ENCODE peak calls at places on chromosomes 1 and 21, in eight cellular contexts. One of them, this sample, is unnamed.

GRCh38 chr21:37266515-37267221 is 466 bp downstream of the VPS26C start:
- DNase-seq in activated CD4-positive, alpha-beta T cell treated with anti-CD3 and anti-CD28 coated beads, Interleukin-2, amount 50 U/mL, for 48 hours: no peak
- DNase-seq in activated T-helper 1 cell treated with anti-CD3 and anti-CD28 coated beads, Interleukin-2, amount 50 U/mL, for 16 hours: no peak
- DNase-seq in stimulated activated CD4-positive, alpha-beta T cell treated with anti-CD3 and anti-CD28 coated beads, Interleukin-12 subunit alpha, Interleukin-12 subunit beta, amount 100 ng/mL, for 4 hours: no peak
- DNase-seq in T-helper 9 cell: no peak
- DNase-seq in mammary epithelial cell: no peak
- DNase-seq in neural progenitor cell: peak; percentile 75
- DNase-seq in HEK293T: peak; percentile 50
- DNase-seq in this sample: no peak

GRCh38 chr1:22447581-22448215 is 4.0 kb upstream of the ZBTB40 start:
- DNase-seq in activated CD4-positive, alpha-beta T cell treated with anti-CD3 and anti-CD28 coated beads, Interleukin-2, amount 50 U/mL, for 48 hours: no peak
- DNase-seq in activated T-helper 1 cell treated with anti-CD3 and anti-CD28 coated beads, Interleukin-2, amount 50 U/mL, for 16 hours: no peak
- DNase-seq in stimulated activated CD4-positive, alpha-beta T cell treated with anti-CD3 and anti-CD28 coated beads, Interleukin-12 subunit alpha, Interleukin-12 subunit beta, amount 100 ng/mL, for 4 hours: no peak
- DNase-seq in T-helper 9 cell: no peak
- DNase-seq in mammary epithelial cell: peak; percentile 57
- DNase-seq in neural progenitor cell: no peak
- DNase-seq in HEK293T: no peak
- DNase-seq in this sample: no peak

GRCh38 chr1:16026723-16027484 is 5.1 kb downstream of the CLCNKA start:
- DNase-seq in activated CD4-positive, alpha-beta T cell treated with anti-CD3 and anti-CD28 coated beads, Interleukin-2, amount 50 U/mL, for 48 hours: peak; percentile 32
- DNase-seq in activated T-helper 1 cell treated with anti-CD3 and anti-CD28 coated beads, Interleukin-2, amount 50 U/mL, for 16 hours: no peak
- DNase-seq in stimulated activated CD4-positive, alpha-beta T cell treated with anti-CD3 and anti-CD28 coated beads, Interleukin-12 subunit alpha, Interleukin-12 subunit beta, amount 100 ng/mL, for 4 hours: peak; percentile 47
- DNase-seq in T-helper 9 cell: peak; percentile 21
- DNase-seq in mammary epithelial cell: no peak
- DNase-seq in neural progenitor cell: peak; percentile 94
- DNase-seq in HEK293T: peak; percentile 42
- DNase-seq in this sample: no peak

GRCh38 chr1:2534775-2535387 is 4.8 kb upstream of the HES5 start:
- DNase-seq in activated CD4-positive, alpha-beta T cell treated with anti-CD3 and anti-CD28 coated beads, Interleukin-2, amount 50 U/mL, for 48 hours: no peak
- DNase-seq in activated T-helper 1 cell treated with anti-CD3 and anti-CD28 coated beads, Interleukin-2, amount 50 U/mL, for 16 hours: no peak
- DNase-seq in stimulated activated CD4-positive, alpha-beta T cell treated with anti-CD3 and anti-CD28 coated beads, Interleukin-12 subunit alpha, Interleukin-12 subunit beta, amount 100 ng/mL, for 4 hours: no peak
- DNase-seq in T-helper 9 cell: no peak
- DNase-seq in mammary epithelial cell: peak; percentile 89
- DNase-seq in neural progenitor cell: no peak
- DNase-seq in HEK293T: no peak
- DNase-seq in this sample: no peak

GRCh38 chr1:88763649-88764406 is 79.8 kb downstream of the PKN2 start:
- DNase-seq in activated CD4-positive, alpha-beta T cell treated with anti-CD3 and anti-CD28 coated beads, Interleukin-2, amount 50 U/mL, for 48 hours: no peak
- DNase-seq in activated T-helper 1 cell treated with anti-CD3 and anti-CD28 coated beads, Interleukin-2, amount 50 U/mL, for 16 hours: no peak
- DNase-seq in stimulated activated CD4-positive, alpha-beta T cell treated with anti-CD3 and anti-CD28 coated beads, Interleukin-12 subunit alpha, Interleukin-12 subunit beta, amount 100 ng/mL, for 4 hours: no peak
- DNase-seq in T-helper 9 cell: no peak
- DNase-seq in mammary epithelial cell: peak; percentile 20
- DNase-seq in neural progenitor cell: no peak
- DNase-seq in HEK293T: no peak
- DNase-seq in this sample: no peak

GRCh38 chr1:212514782-212515181 is 82.1 kb downstream of the NENF start:
- DNase-seq in activated CD4-positive, alpha-beta T cell treated with anti-CD3 and anti-CD28 coated beads, Interleukin-2, amount 50 U/mL, for 48 hours: no peak
- DNase-seq in activated T-helper 1 cell treated with anti-CD3 and anti-CD28 coated beads, Interleukin-2, amount 50 U/mL, for 16 hours: no peak
- DNase-seq in stimulated activated CD4-positive, alpha-beta T cell treated with anti-CD3 and anti-CD28 coated beads, Interleukin-12 subunit alpha, Interleukin-12 subunit beta, amount 100 ng/mL, for 4 hours: no peak
- DNase-seq in T-helper 9 cell: no peak
- DNase-seq in mammary epithelial cell: no peak
- DNase-seq in neural progenitor cell: peak; percentile 52
- DNase-seq in HEK293T: no peak
- DNase-seq in this sample: no peak

GRCh38 chr21:42556960-42557359 is 43.3 kb downstream of the SLC37A1 start:
- DNase-seq in activated CD4-positive, alpha-beta T cell treated with anti-CD3 and anti-CD28 coated beads, Interleukin-2, amount 50 U/mL, for 48 hours: no peak
- DNase-seq in activated T-helper 1 cell treated with anti-CD3 and anti-CD28 coated beads, Interleukin-2, amount 50 U/mL, for 16 hours: no peak
- DNase-seq in stimulated activated CD4-positive, alpha-beta T cell treated with anti-CD3 and anti-CD28 coated beads, Interleukin-12 subunit alpha, Interleukin-12 subunit beta, amount 100 ng/mL, for 4 hours: no peak
- DNase-seq in T-helper 9 cell: no peak
- DNase-seq in mammary epithelial cell: no peak
- DNase-seq in neural progenitor cell: no peak
- DNase-seq in HEK293T: no peak
- DNase-seq in this sample: no peak

GRCh38 chr1:155226910-155227260 is 18.4 kb downstream of the MTX1 start:
- DNase-seq in activated CD4-positive, alpha-beta T cell treated with anti-CD3 and anti-CD28 coated beads, Interleukin-2, amount 50 U/mL, for 48 hours: peak; percentile 59
- DNase-seq in activated T-helper 1 cell treated with anti-CD3 and anti-CD28 coated beads, Interleukin-2, amount 50 U/mL, for 16 hours: no peak
- DNase-seq in stimulated activated CD4-positive, alpha-beta T cell treated with anti-CD3 and anti-CD28 coated beads, Interleukin-12 subunit alpha, Interleukin-12 subunit beta, amount 100 ng/mL, for 4 hours: peak; percentile 42
- DNase-seq in T-helper 9 cell: no peak
- DNase-seq in mammary epithelial cell: peak; percentile 48
- DNase-seq in neural progenitor cell: peak; percentile 88
- DNase-seq in HEK293T: peak; percentile 54
- DNase-seq in this sample: no peak

GRCh38 chr1:8723010-8723409 is 94.4 kb downstream of the RERE start:
- DNase-seq in activated CD4-positive, alpha-beta T cell treated with anti-CD3 and anti-CD28 coated beads, Interleukin-2, amount 50 U/mL, for 48 hours: no peak
- DNase-seq in activated T-helper 1 cell treated with anti-CD3 and anti-CD28 coated beads, Interleukin-2, amount 50 U/mL, for 16 hours: no peak
- DNase-seq in stimulated activated CD4-positive, alpha-beta T cell treated with anti-CD3 and anti-CD28 coated beads, Interleukin-12 subunit alpha, Interleukin-12 subunit beta, amount 100 ng/mL, for 4 hours: no peak
- DNase-seq in T-helper 9 cell: no peak
- DNase-seq in mammary epithelial cell: no peak
- DNase-seq in neural progenitor cell: no peak
- DNase-seq in HEK293T: no peak
- DNase-seq in this sample: no peak

GRCh38 chr1:67735806-67736627 is 51.0 kb downstream of the GADD45A start:
- DNase-seq in activated CD4-positive, alpha-beta T cell treated with anti-CD3 and anti-CD28 coated beads, Interleukin-2, amount 50 U/mL, for 48 hours: peak; percentile 34
- DNase-seq in activated T-helper 1 cell treated with anti-CD3 and anti-CD28 coated beads, Interleukin-2, amount 50 U/mL, for 16 hours: peak; percentile 8
- DNase-seq in stimulated activated CD4-positive, alpha-beta T cell treated with anti-CD3 and anti-CD28 coated beads, Interleukin-12 subunit alpha, Interleukin-12 subunit beta, amount 100 ng/mL, for 4 hours: peak; percentile 7
- DNase-seq in T-helper 9 cell: peak; percentile 1
- DNase-seq in mammary epithelial cell: peak; percentile 88
- DNase-seq in neural progenitor cell: peak; percentile 46
- DNase-seq in HEK293T: no peak
- DNase-seq in this sample: peak; percentile 34

GRCh38 chr1:158391099-158391498 is 8.2 kb downstream of the OR10T2 start:
- DNase-seq in activated CD4-positive, alpha-beta T cell treated with anti-CD3 and anti-CD28 coated beads, Interleukin-2, amount 50 U/mL, for 48 hours: no peak
- DNase-seq in activated T-helper 1 cell treated with anti-CD3 and anti-CD28 coated beads, Interleukin-2, amount 50 U/mL, for 16 hours: no peak
- DNase-seq in stimulated activated CD4-positive, alpha-beta T cell treated with anti-CD3 and anti-CD28 coated beads, Interleukin-12 subunit alpha, Interleukin-12 subunit beta, amount 100 ng/mL, for 4 hours: no peak
- DNase-seq in T-helper 9 cell: no peak
- DNase-seq in mammary epithelial cell: no peak
- DNase-seq in neural progenitor cell: no peak
- DNase-seq in HEK293T: no peak
- DNase-seq in this sample: no peak

GRCh38 chr21:31184462-31184861 is 146.2 kb upstream of the KRTAP19-8 start:
- DNase-seq in activated CD4-positive, alpha-beta T cell treated with anti-CD3 and anti-CD28 coated beads, Interleukin-2, amount 50 U/mL, for 48 hours: peak; percentile 80
- DNase-seq in activated T-helper 1 cell treated with anti-CD3 and anti-CD28 coated beads, Interleukin-2, amount 50 U/mL, for 16 hours: peak; percentile 33
- DNase-seq in stimulated activated CD4-positive, alpha-beta T cell treated with anti-CD3 and anti-CD28 coated beads, Interleukin-12 subunit alpha, Interleukin-12 subunit beta, amount 100 ng/mL, for 4 hours: peak; percentile 69
- DNase-seq in T-helper 9 cell: peak; percentile 28
- DNase-seq in mammary epithelial cell: no peak
- DNase-seq in neural progenitor cell: no peak
- DNase-seq in HEK293T: no peak
- DNase-seq in this sample: peak; percentile 89

GRCh38 chr21:45548711-45549491 is 6.7 kb upstream of the SLC19A1 start:
- DNase-seq in activated CD4-positive, alpha-beta T cell treated with anti-CD3 and anti-CD28 coated beads, Interleukin-2, amount 50 U/mL, for 48 hours: no peak
- DNase-seq in activated T-helper 1 cell treated with anti-CD3 and anti-CD28 coated beads, Interleukin-2, amount 50 U/mL, for 16 hours: no peak
- DNase-seq in stimulated activated CD4-positive, alpha-beta T cell treated with anti-CD3 and anti-CD28 coated beads, Interleukin-12 subunit alpha, Interleukin-12 subunit beta, amount 100 ng/mL, for 4 hours: no peak
- DNase-seq in T-helper 9 cell: no peak
- DNase-seq in mammary epithelial cell: no peak
- DNase-seq in neural progenitor cell: no peak
- DNase-seq in HEK293T: no peak
- DNase-seq in this sample: no peak

GRCh38 chr1:79859212-79859948 is 852.9 kb upstream of the ADGRL4 start:
- DNase-seq in activated CD4-positive, alpha-beta T cell treated with anti-CD3 and anti-CD28 coated beads, Interleukin-2, amount 50 U/mL, for 48 hours: no peak
- DNase-seq in activated T-helper 1 cell treated with anti-CD3 and anti-CD28 coated beads, Interleukin-2, amount 50 U/mL, for 16 hours: no peak
- DNase-seq in stimulated activated CD4-positive, alpha-beta T cell treated with anti-CD3 and anti-CD28 coated beads, Interleukin-12 subunit alpha, Interleukin-12 subunit beta, amount 100 ng/mL, for 4 hours: no peak
- DNase-seq in T-helper 9 cell: no peak
- DNase-seq in mammary epithelial cell: peak; percentile 32
- DNase-seq in neural progenitor cell: no peak
- DNase-seq in HEK293T: no peak
- DNase-seq in this sample: no peak

GRCh38 chr1:39182804-39183203 is 21.7 kb upstream of the MACF1 start:
- DNase-seq in activated CD4-positive, alpha-beta T cell treated with anti-CD3 and anti-CD28 coated beads, Interleukin-2, amount 50 U/mL, for 48 hours: no peak
- DNase-seq in activated T-helper 1 cell treated with anti-CD3 and anti-CD28 coated beads, Interleukin-2, amount 50 U/mL, for 16 hours: no peak
- DNase-seq in stimulated activated CD4-positive, alpha-beta T cell treated with anti-CD3 and anti-CD28 coated beads, Interleukin-12 subunit alpha, Interleukin-12 subunit beta, amount 100 ng/mL, for 4 hours: no peak
- DNase-seq in T-helper 9 cell: no peak
- DNase-seq in mammary epithelial cell: no peak
- DNase-seq in neural progenitor cell: no peak
- DNase-seq in HEK293T: no peak
- DNase-seq in this sample: no peak

GRCh38 chr21:30072496-30072895 is 94.1 kb downstream of the CLDN17 start:
- DNase-seq in activated CD4-positive, alpha-beta T cell treated with anti-CD3 and anti-CD28 coated beads, Interleukin-2, amount 50 U/mL, for 48 hours: no peak
- DNase-seq in activated T-helper 1 cell treated with anti-CD3 and anti-CD28 coated beads, Interleukin-2, amount 50 U/mL, for 16 hours: no peak
- DNase-seq in stimulated activated CD4-positive, alpha-beta T cell treated with anti-CD3 and anti-CD28 coated beads, Interleukin-12 subunit alpha, Interleukin-12 subunit beta, amount 100 ng/mL, for 4 hours: peak; percentile 0
- DNase-seq in T-helper 9 cell: no peak
- DNase-seq in mammary epithelial cell: peak; percentile 66
- DNase-seq in neural progenitor cell: peak; percentile 64
- DNase-seq in HEK293T: peak; percentile 33
- DNase-seq in this sample: no peak

GRCh38 chr1:100921110-100921706 is 25.3 kb downstream of the SLC30A7 start:
- DNase-seq in activated CD4-positive, alpha-beta T cell treated with anti-CD3 and anti-CD28 coated beads, Interleukin-2, amount 50 U/mL, for 48 hours: no peak
- DNase-seq in activated T-helper 1 cell treated with anti-CD3 and anti-CD28 coated beads, Interleukin-2, amount 50 U/mL, for 16 hours: no peak
- DNase-seq in stimulated activated CD4-positive, alpha-beta T cell treated with anti-CD3 and anti-CD28 coated beads, Interleukin-12 subunit alpha, Interleukin-12 subunit beta, amount 100 ng/mL, for 4 hours: no peak
- DNase-seq in T-helper 9 cell: no peak
- DNase-seq in mammary epithelial cell: peak; percentile 25
- DNase-seq in neural progenitor cell: peak; percentile 69
- DNase-seq in HEK293T: peak; percentile 33
- DNase-seq in this sample: no peak

GRCh38 chr21:44930543-44930981 is 9.3 kb upstream of the SLX9 start:
- DNase-seq in activated CD4-positive, alpha-beta T cell treated with anti-CD3 and anti-CD28 coated beads, Interleukin-2, amount 50 U/mL, for 48 hours: peak; percentile 65
- DNase-seq in activated T-helper 1 cell treated with anti-CD3 and anti-CD28 coated beads, Interleukin-2, amount 50 U/mL, for 16 hours: peak; percentile 46
- DNase-seq in stimulated activated CD4-positive, alpha-beta T cell treated with anti-CD3 and anti-CD28 coated beads, Interleukin-12 subunit alpha, Interleukin-12 subunit beta, amount 100 ng/mL, for 4 hours: peak; percentile 58
- DNase-seq in T-helper 9 cell: peak; percentile 59
- DNase-seq in mammary epithelial cell: no peak
- DNase-seq in neural progenitor cell: no peak
- DNase-seq in HEK293T: no peak
- DNase-seq in this sample: no peak

GRCh38 chr21:42521805-42522204 is 8.2 kb downstream of the SLC37A1 start:
- DNase-seq in activated CD4-positive, alpha-beta T cell treated with anti-CD3 and anti-CD28 coated beads, Interleukin-2, amount 50 U/mL, for 48 hours: no peak
- DNase-seq in activated T-helper 1 cell treated with anti-CD3 and anti-CD28 coated beads, Interleukin-2, amount 50 U/mL, for 16 hours: no peak
- DNase-seq in stimulated activated CD4-positive, alpha-beta T cell treated with anti-CD3 and anti-CD28 coated beads, Interleukin-12 subunit alpha, Interleukin-12 subunit beta, amount 100 ng/mL, for 4 hours: no peak
- DNase-seq in T-helper 9 cell: no peak
- DNase-seq in mammary epithelial cell: no peak
- DNase-seq in neural progenitor cell: no peak
- DNase-seq in HEK293T: no peak
- DNase-seq in this sample: no peak

GRCh38 chr1:153881764-153882163 is 41.0 kb downstream of the GATAD2B start:
- DNase-seq in activated CD4-positive, alpha-beta T cell treated with anti-CD3 and anti-CD28 coated beads, Interleukin-2, amount 50 U/mL, for 48 hours: no peak
- DNase-seq in activated T-helper 1 cell treated with anti-CD3 and anti-CD28 coated beads, Interleukin-2, amount 50 U/mL, for 16 hours: no peak
- DNase-seq in stimulated activated CD4-positive, alpha-beta T cell treated with anti-CD3 and anti-CD28 coated beads, Interleukin-12 subunit alpha, Interleukin-12 subunit beta, amount 100 ng/mL, for 4 hours: no peak
- DNase-seq in T-helper 9 cell: no peak
- DNase-seq in mammary epithelial cell: no peak
- DNase-seq in neural progenitor cell: peak; percentile 3
- DNase-seq in HEK293T: peak; percentile 42
- DNase-seq in this sample: no peak

GRCh38 chr21:37914211-37914900 is 1.9 kb downstream of the KCNJ6 start:
- DNase-seq in activated CD4-positive, alpha-beta T cell treated with anti-CD3 and anti-CD28 coated beads, Interleukin-2, amount 50 U/mL, for 48 hours: no peak
- DNase-seq in activated T-helper 1 cell treated with anti-CD3 and anti-CD28 coated beads, Interleukin-2, amount 50 U/mL, for 16 hours: no peak
- DNase-seq in stimulated activated CD4-positive, alpha-beta T cell treated with anti-CD3 and anti-CD28 coated beads, Interleukin-12 subunit alpha, Interleukin-12 subunit beta, amount 100 ng/mL, for 4 hours: peak; percentile 3
- DNase-seq in T-helper 9 cell: no peak
- DNase-seq in mammary epithelial cell: peak; percentile 34
- DNase-seq in neural progenitor cell: peak; percentile 85
- DNase-seq in HEK293T: peak; percentile 47
- DNase-seq in this sample: no peak

GRCh38 chr1:31154000-31154631 is 85.6 kb downstream of the NKAIN1 start:
- DNase-seq in activated CD4-positive, alpha-beta T cell treated with anti-CD3 and anti-CD28 coated beads, Interleukin-2, amount 50 U/mL, for 48 hours: no peak
- DNase-seq in activated T-helper 1 cell treated with anti-CD3 and anti-CD28 coated beads, Interleukin-2, amount 50 U/mL, for 16 hours: no peak
- DNase-seq in stimulated activated CD4-positive, alpha-beta T cell treated with anti-CD3 and anti-CD28 coated beads, Interleukin-12 subunit alpha, Interleukin-12 subunit beta, amount 100 ng/mL, for 4 hours: no peak
- DNase-seq in T-helper 9 cell: no peak
- DNase-seq in mammary epithelial cell: peak; percentile 33
- DNase-seq in neural progenitor cell: no peak
- DNase-seq in HEK293T: no peak
- DNase-seq in this sample: no peak

GRCh38 chr1:101451888-101452287 is 215.1 kb downstream of the S1PR1 start:
- DNase-seq in activated CD4-positive, alpha-beta T cell treated with anti-CD3 and anti-CD28 coated beads, Interleukin-2, amount 50 U/mL, for 48 hours: no peak
- DNase-seq in activated T-helper 1 cell treated with anti-CD3 and anti-CD28 coated beads, Interleukin-2, amount 50 U/mL, for 16 hours: no peak
- DNase-seq in stimulated activated CD4-positive, alpha-beta T cell treated with anti-CD3 and anti-CD28 coated beads, Interleukin-12 subunit alpha, Interleukin-12 subunit beta, amount 100 ng/mL, for 4 hours: no peak
- DNase-seq in T-helper 9 cell: no peak
- DNase-seq in mammary epithelial cell: no peak
- DNase-seq in neural progenitor cell: no peak
- DNase-seq in HEK293T: no peak
- DNase-seq in this sample: peak; percentile 48

GRCh38 chr1:227131193-227131592 is 187.1 kb downstream of the CDC42BPA start:
- DNase-seq in activated CD4-positive, alpha-beta T cell treated with anti-CD3 and anti-CD28 coated beads, Interleukin-2, amount 50 U/mL, for 48 hours: no peak
- DNase-seq in activated T-helper 1 cell treated with anti-CD3 and anti-CD28 coated beads, Interleukin-2, amount 50 U/mL, for 16 hours: no peak
- DNase-seq in stimulated activated CD4-positive, alpha-beta T cell treated with anti-CD3 and anti-CD28 coated beads, Interleukin-12 subunit alpha, Interleukin-12 subunit beta, amount 100 ng/mL, for 4 hours: no peak
- DNase-seq in T-helper 9 cell: no peak
- DNase-seq in mammary epithelial cell: peak; percentile 6
- DNase-seq in neural progenitor cell: peak; percentile 17
- DNase-seq in HEK293T: peak; percentile 11
- DNase-seq in this sample: no peak

GRCh38 chr1:59674605-59675004 is 140.1 kb upstream of the HOOK1 start:
- DNase-seq in activated CD4-positive, alpha-beta T cell treated with anti-CD3 and anti-CD28 coated beads, Interleukin-2, amount 50 U/mL, for 48 hours: no peak
- DNase-seq in activated T-helper 1 cell treated with anti-CD3 and anti-CD28 coated beads, Interleukin-2, amount 50 U/mL, for 16 hours: no peak
- DNase-seq in stimulated activated CD4-positive, alpha-beta T cell treated with anti-CD3 and anti-CD28 coated beads, Interleukin-12 subunit alpha, Interleukin-12 subunit beta, amount 100 ng/mL, for 4 hours: no peak
- DNase-seq in T-helper 9 cell: no peak
- DNase-seq in mammary epithelial cell: peak; percentile 83
- DNase-seq in neural progenitor cell: no peak
- DNase-seq in HEK293T: no peak
- DNase-seq in this sample: no peak

GRCh38 chr1:97505289-97505688 is 415.5 kb downstream of the DPYD start:
- DNase-seq in activated CD4-positive, alpha-beta T cell treated with anti-CD3 and anti-CD28 coated beads, Interleukin-2, amount 50 U/mL, for 48 hours: no peak
- DNase-seq in activated T-helper 1 cell treated with anti-CD3 and anti-CD28 coated beads, Interleukin-2, amount 50 U/mL, for 16 hours: no peak
- DNase-seq in stimulated activated CD4-positive, alpha-beta T cell treated with anti-CD3 and anti-CD28 coated beads, Interleukin-12 subunit alpha, Interleukin-12 subunit beta, amount 100 ng/mL, for 4 hours: no peak
- DNase-seq in T-helper 9 cell: no peak
- DNase-seq in mammary epithelial cell: no peak
- DNase-seq in neural progenitor cell: no peak
- DNase-seq in HEK293T: no peak
- DNase-seq in this sample: no peak